ENCODE peak calls at places on chromosome 19, in five cellular contexts. One of them, this sample, is unnamed. For H3K4me1, the result is how much of the 10 kb centered on the place peaks cover.

GRCh38 chr19:33428627-33429013 is 55.1 kb downstream of the CEBPG start:
- DNase-seq in K562: no peak
- DNase-seq in H9: no peak
- DNase-seq in cardiac muscle cell: no peak
- DNase-seq in heart right ventricle: no peak
- DNase-seq in this sample: peak

GRCh38 chr19:3672993-3673392 is 27.3 kb downstream of the PIP5K1C start:
- DNase-seq in cardiac muscle cell: no peak
- DNase-seq in H9: no peak
- DNase-seq in heart right ventricle: no peak
- DNase-seq in K562: peak
- DNase-seq in this sample: no peak

GRCh38 chr19:15107056-15108010 is at the start of gene SYDE1:
- DNase-seq in H9: peak
- DNase-seq in heart right ventricle: peak
- DNase-seq in K562: no peak
- DNase-seq in cardiac muscle cell: peak
- DNase-seq in this sample: no peak

GRCh38 chr19:29672933-29673336 is 7.7 kb downstream of the PLEKHF1 start:
- DNase-seq in K562: no peak
- DNase-seq in heart right ventricle: no peak
- DNase-seq in H9: no peak
- DNase-seq in cardiac muscle cell: no peak
- DNase-seq in this sample: no peak

GRCh38 chr19:16829822-16830289 is 658 bp downstream of the SIN3B start:
- DNase-seq in K562: peak
- DNase-seq in cardiac muscle cell: no peak
- DNase-seq in H9: no peak
- DNase-seq in heart right ventricle: no peak
- DNase-seq in this sample: no peak

GRCh38 chr19:54470991-54471782 is 1.9 kb downstream of the CDC42EP5 start:
- DNase-seq in heart right ventricle: peak
- DNase-seq in H9: peak
- DNase-seq in K562: no peak
- DNase-seq in cardiac muscle cell: no peak
- DNase-seq in this sample: no peak

GRCh38 chr19:12967907-12968306 is 1.5 kb upstream of the DAND5 start:
- DNase-seq in heart right ventricle: no peak
- DNase-seq in K562: peak
- DNase-seq in H9: no peak
- DNase-seq in cardiac muscle cell: no peak
- DNase-seq in this sample: no peak

GRCh38 chr19:10289167-10289835 is 451 bp upstream of the ICAM5 start:
- DNase-seq in H9: peak
- DNase-seq in K562: peak
- DNase-seq in heart right ventricle: no peak
- DNase-seq in cardiac muscle cell: peak
- DNase-seq in this sample: no peak

GRCh38 chr19:40502647-40503046 is 35.8 kb downstream of the SPTBN4 start:
- DNase-seq in H9: peak
- DNase-seq in cardiac muscle cell: no peak
- DNase-seq in heart right ventricle: no peak
- DNase-seq in K562: peak
- DNase-seq in this sample: no peak

GRCh38 chr19:45130888-45131615 is 29.7 kb downstream of the NKPD1 start:
- DNase-seq in heart right ventricle: no peak
- DNase-seq in cardiac muscle cell: no peak
- DNase-seq in K562: no peak
- DNase-seq in H9: no peak
- DNase-seq in this sample: no peak

GRCh38 chr19:6421075-6422014 is 3.3 kb downstream of the KHSRP start:
- DNase-seq in heart right ventricle: no peak
- DNase-seq in K562: no peak
- DNase-seq in cardiac muscle cell: no peak
- DNase-seq in H9: no peak
- DNase-seq in this sample: no peak

GRCh38 chr19:6372594-6373095 is at the start of gene ALKBH7:
- DNase-seq in heart right ventricle: peak
- DNase-seq in K562: peak
- DNase-seq in H9: peak
- DNase-seq in cardiac muscle cell: peak
- DNase-seq in this sample: peak

GRCh38 chr19:3665681-3666544 is 34.4 kb downstream of the PIP5K1C start:
- DNase-seq in K562: peak
- DNase-seq in cardiac muscle cell: peak
- DNase-seq in heart right ventricle: peak
- DNase-seq in H9: peak
- DNase-seq in this sample: peak

GRCh38 chr19:29539668-29540067 is 13.9 kb downstream of the VSTM2B start:
- DNase-seq in cardiac muscle cell: no peak
- DNase-seq in heart right ventricle: no peak
- DNase-seq in H9: peak
- DNase-seq in K562: no peak
- DNase-seq in this sample: no peak

GRCh38 chr19:13043285-13043684 is 48.0 kb downstream of the NFIX start:
- DNase-seq in K562: no peak
- DNase-seq in H9: no peak
- DNase-seq in cardiac muscle cell: no peak
- DNase-seq in heart right ventricle: no peak
- DNase-seq in this sample: no peak

GRCh38 chr19:6060600-6061391 is 49.5 kb downstream of the RFX2 start:
- DNase-seq in heart right ventricle: no peak
- DNase-seq in H9: peak
- DNase-seq in cardiac muscle cell: no peak
- DNase-seq in K562: peak
- DNase-seq in this sample: no peak

GRCh38 chr19:4352701-4353121 is 9.3 kb downstream of the MPND start:
- DNase-seq in heart right ventricle: no peak
- DNase-seq in K562: peak
- DNase-seq in H9: peak
- DNase-seq in cardiac muscle cell: peak
- DNase-seq in this sample: peak

GRCh38 chr19:3407556-3408516 is 41.5 kb downstream of the NFIC start:
- DNase-seq in cardiac muscle cell: peak
- DNase-seq in heart right ventricle: peak
- DNase-seq in H9: no peak
- DNase-seq in K562: no peak
- DNase-seq in this sample: no peak

GRCh38 chr19:4877753-4878490 is 10.5 kb upstream of the PLIN3 start:
- DNase-seq in K562: peak
- DNase-seq in heart right ventricle: peak
- DNase-seq in H9: peak
- DNase-seq in cardiac muscle cell: no peak
- DNase-seq in this sample: no peak

GRCh38 chr19:12694641-12695040 is 1.8 kb downstream of the FBXW9 start:
- DNase-seq in heart right ventricle: no peak
- DNase-seq in cardiac muscle cell: no peak
- DNase-seq in K562: no peak
- DNase-seq in H9: no peak
- DNase-seq in this sample: no peak

GRCh38 chr19:58566989-58567388 is 6.1 kb downstream of the MZF1 start:
- DNase-seq in K562: no peak
- DNase-seq in heart right ventricle: no peak
- DNase-seq in H9: no peak
- DNase-seq in cardiac muscle cell: no peak
- DNase-seq in this sample: no peak

GRCh38 chr19:50933640-50934039 is 19.2 kb downstream of the KLK5 start:
- DNase-seq in heart right ventricle: no peak
- DNase-seq in cardiac muscle cell: peak
- DNase-seq in K562: no peak
- DNase-seq in H9: no peak
- DNase-seq in this sample: no peak

GRCh38 chr19:20325151-20325550 is 158.1 kb downstream of the ZNF486 start:
- DNase-seq in K562: no peak
- DNase-seq in H9: no peak
- DNase-seq in cardiac muscle cell: no peak
- DNase-seq in heart right ventricle: no peak
- DNase-seq in this sample: no peak

GRCh38 chr19:34482380-34483250 is 1.1 kb downstream of the WTIP start:
- DNase-seq in cardiac muscle cell: peak
- DNase-seq in K562: no peak
- DNase-seq in H9: no peak
- DNase-seq in heart right ventricle: peak
- DNase-seq in this sample: no peak

GRCh38 chr19:10089801-10090375 is 3.8 kb downstream of the SHFL start:
- DNase-seq in K562: peak
- DNase-seq in heart right ventricle: no peak
- DNase-seq in H9: no peak
- DNase-seq in cardiac muscle cell: no peak
- DNase-seq in this sample: no peak

GRCh38 chr19:3785464-3785937 is 680 bp downstream of the MATK start:
- DNase-seq in cardiac muscle cell: no peak
- DNase-seq in K562: peak
- DNase-seq in H9: no peak
- DNase-seq in heart right ventricle: no peak
- DNase-seq in this sample: no peak

GRCh38 chr19:3548594-3548993 is 8.8 kb downstream of the MFSD12 start:
- DNase-seq in K562: no peak
- DNase-seq in heart right ventricle: no peak
- DNase-seq in H9: no peak
- DNase-seq in cardiac muscle cell: no peak
- DNase-seq in this sample: no peak

GRCh38 chr19:44476559-44477408 is 23.5 kb downstream of the ZNF180 start:
- DNase-seq in cardiac muscle cell: peak
- DNase-seq in H9: no peak
- DNase-seq in heart right ventricle: no peak
- DNase-seq in K562: peak
- DNase-seq in this sample: no peak

GRCh38 chr19:10010939-10011338 is 635 bp upstream of the COL5A3 start:
- DNase-seq in heart right ventricle: no peak
- DNase-seq in K562: no peak
- DNase-seq in H9: no peak
- DNase-seq in cardiac muscle cell: no peak
- DNase-seq in this sample: no peak

GRCh38 chr19:40609561-40610395 is 8.6 kb downstream of the LTBP4 start:
- DNase-seq in cardiac muscle cell: peak
- DNase-seq in H9: peak
- DNase-seq in heart right ventricle: peak
- DNase-seq in K562: peak
- DNase-seq in this sample: peak

GRCh38 chr19:18975011-18975410 is 34.0 kb upstream of the HOMER3 start:
- DNase-seq in H9: no peak
- DNase-seq in heart right ventricle: no peak
- DNase-seq in K562: no peak
- DNase-seq in cardiac muscle cell: no peak
- DNase-seq in this sample: no peak

GRCh38 chr19:8488351-8488750 is 14.1 kb downstream of the PRAM1 start:
- DNase-seq in cardiac muscle cell: no peak
- DNase-seq in heart right ventricle: no peak
- DNase-seq in H9: no peak
- DNase-seq in K562: no peak
- DNase-seq in this sample: no peak

GRCh38 chr19:8487137-8487851 is 15.1 kb downstream of the PRAM1 start:
- DNase-seq in heart right ventricle: no peak
- DNase-seq in cardiac muscle cell: no peak
- DNase-seq in K562: no peak
- DNase-seq in H9: no peak
- DNase-seq in this sample: no peak

GRCh38 chr19:8484331-8484894 is 18.0 kb downstream of the PRAM1 start:
- DNase-seq in K562: no peak
- DNase-seq in H9: no peak
- DNase-seq in heart right ventricle: no peak
- DNase-seq in cardiac muscle cell: no peak
- DNase-seq in this sample: no peak

GRCh38 chr19:8485561-8486371 is 16.7 kb downstream of the PRAM1 start:
- DNase-seq in heart right ventricle: no peak
- DNase-seq in H9: no peak
- DNase-seq in cardiac muscle cell: no peak
- DNase-seq in K562: no peak
- DNase-seq in this sample: no peak

GRCh38 chr19:8486661-8487136 is 15.7 kb downstream of the PRAM1 start:
- DNase-seq in K562: no peak
- DNase-seq in H9: no peak
- DNase-seq in cardiac muscle cell: no peak
- DNase-seq in heart right ventricle: no peak
- DNase-seq in this sample: no peak
- H3K27ac ChIP-seq in K562: no peak
- H3K27ac ChIP-seq in H9: no peak
- H3K27ac ChIP-seq in cardiac muscle cell: no peak
- H3K27ac ChIP-seq in heart right ventricle: no peak
- H3K27ac ChIP-seq in this sample: no peak

DNA sequence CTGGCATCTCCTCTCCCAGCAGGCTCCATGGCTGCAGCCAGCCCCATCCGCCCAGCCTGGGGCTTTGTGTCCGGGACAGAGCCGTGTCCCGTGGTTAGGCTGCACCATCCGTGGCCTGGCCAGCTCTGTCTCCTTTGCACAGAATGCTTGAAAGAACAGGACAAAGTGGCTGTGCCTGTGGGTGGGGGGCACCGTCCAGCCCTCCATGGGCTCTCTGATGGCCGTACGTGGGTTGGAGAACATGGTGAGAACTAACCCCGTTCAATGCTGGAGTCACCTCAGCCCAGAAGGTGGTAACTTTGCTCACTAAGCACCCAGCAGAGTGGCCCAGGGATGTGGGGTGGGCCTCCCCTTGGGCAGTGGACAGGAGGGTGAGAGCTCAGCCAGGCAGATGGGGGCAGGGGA is 2.8 kb downstream of the RPS15 start:
- DNase-seq in K562: no peak
- DNase-seq in cardiac muscle cell: no peak
- DNase-seq in heart right ventricle: no peak
- DNase-seq in H9: no peak
- DNase-seq in this sample: no peak
- TF ChIP-seq CTCF in K562: no peak
- TF ChIP-seq CTCF in cardiac muscle cell: no peak
- TF ChIP-seq CTCF in heart right ventricle: no peak
- TF ChIP-seq CTCF in H9: no peak
- TF ChIP-seq CTCF in this sample: no peak

DNA sequence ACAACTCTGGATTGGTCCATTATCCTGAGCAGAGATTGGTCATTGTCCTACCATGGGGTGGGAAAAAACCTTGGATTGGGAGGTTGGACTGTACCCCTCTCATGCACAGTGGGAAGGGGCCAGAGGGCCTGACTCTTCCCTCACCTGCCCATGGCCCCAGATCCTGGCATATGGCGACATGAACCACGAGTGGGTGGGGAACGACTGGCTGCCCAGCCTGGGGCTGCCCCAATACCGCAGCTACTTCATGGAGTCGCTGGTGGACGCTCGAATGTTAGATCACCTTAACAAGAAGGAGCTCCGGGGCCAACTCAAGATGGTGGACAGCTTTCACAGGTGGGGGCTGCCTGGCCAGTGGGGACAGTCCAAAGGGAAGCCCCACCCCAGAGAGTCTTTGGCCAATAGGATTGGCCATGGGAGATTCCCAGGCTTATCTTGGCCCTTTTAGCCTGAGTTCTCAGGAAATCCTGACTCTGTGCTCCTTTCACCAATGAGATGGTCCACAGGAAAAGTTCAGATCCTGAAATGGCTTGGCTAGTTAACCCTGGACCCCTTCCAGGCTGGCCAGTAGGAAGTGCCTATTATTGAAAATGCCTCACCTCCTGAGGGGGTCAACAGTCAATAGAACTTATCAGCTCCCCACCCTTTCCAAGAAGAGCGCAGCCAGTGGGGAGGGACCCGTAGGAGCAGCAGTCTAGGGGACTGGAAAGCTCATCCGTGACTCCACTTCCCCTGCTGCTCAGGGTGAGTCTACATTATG is 7.1 kb downstream of the HRC start:
- DNase-seq in K562: peak
- DNase-seq in H9: no peak
- DNase-seq in cardiac muscle cell: no peak
- DNase-seq in heart right ventricle: no peak
- DNase-seq in this sample: no peak
- H3K4me1 ChIP-seq in K562: half or more
- H3K4me1 ChIP-seq in H9: under half
- H3K4me1 ChIP-seq in cardiac muscle cell: under half
- H3K4me1 ChIP-seq in heart right ventricle: half or more
- H3K4me1 ChIP-seq in this sample: half or more

GRCh38 chr19:39434123-39435076 is 1.3 kb downstream of the RPS16 start:
- DNase-seq in cardiac muscle cell: no peak
- DNase-seq in K562: no peak
- DNase-seq in heart right ventricle: no peak
- DNase-seq in H9: no peak
- DNase-seq in this sample: no peak
- H3K27ac ChIP-seq in cardiac muscle cell: peak
- H3K27ac ChIP-seq in K562: peak
- H3K27ac ChIP-seq in heart right ventricle: peak
- H3K27ac ChIP-seq in H9: peak
- H3K27ac ChIP-seq in this sample: peak

This sample was measured in suprapubic skin.